ENCODE peak calls at places on chromosome 1, in ten cellular contexts. One of them, this sample, is unnamed.

GRCh38 chr1:243496173-243496553 is 240.3 kb downstream of the SDCCAG8 start:
- DNase-seq in WTC11: peak
- DNase-seq in H1: no peak
- DNase-seq in K562: no peak
- DNase-seq in A549: no peak
- DNase-seq in SK-N-SH: no peak
- DNase-seq in HepG2: no peak
- DNase-seq in NB4: no peak
- DNase-seq in HCT116: no peak
- DNase-seq in GM12878: no peak
- DNase-seq in this sample: no peak

GRCh38 chr1:7420706-7421105 is 350.4 kb upstream of the VAMP3 start:
- DNase-seq in WTC11: peak
- DNase-seq in H1: peak
- DNase-seq in K562: no peak
- DNase-seq in A549: no peak
- DNase-seq in SK-N-SH: peak
- DNase-seq in HepG2: no peak
- DNase-seq in NB4: no peak
- DNase-seq in HCT116: no peak
- DNase-seq in GM12878: no peak
- DNase-seq in this sample: no peak

GRCh38 chr1:163307479-163308171 is 14.1 kb upstream of the NUF2 start:
- DNase-seq in WTC11: no peak
- DNase-seq in H1: no peak
- DNase-seq in K562: no peak
- DNase-seq in A549: no peak
- DNase-seq in SK-N-SH: no peak
- DNase-seq in HepG2: no peak
- DNase-seq in NB4: no peak
- DNase-seq in HCT116: no peak
- DNase-seq in GM12878: no peak
- DNase-seq in this sample: no peak

GRCh38 chr1:201149400-201149799 is 4.9 kb downstream of the TMEM9 start:
- DNase-seq in WTC11: no peak
- DNase-seq in H1: no peak
- DNase-seq in K562: peak
- DNase-seq in A549: peak
- DNase-seq in SK-N-SH: peak
- DNase-seq in HepG2: peak
- DNase-seq in NB4: peak
- DNase-seq in HCT116: peak
- DNase-seq in GM12878: no peak
- DNase-seq in this sample: peak

GRCh38 chr1:154714070-154714623 is 106.2 kb upstream of the ADAR start:
- DNase-seq in WTC11: no peak
- DNase-seq in H1: no peak
- DNase-seq in K562: no peak
- DNase-seq in A549: peak
- DNase-seq in SK-N-SH: no peak
- DNase-seq in HepG2: no peak
- DNase-seq in NB4: no peak
- DNase-seq in HCT116: no peak
- DNase-seq in GM12878: no peak
- DNase-seq in this sample: no peak

GRCh38 chr1:247647864-247648263 is 31.7 kb downstream of the OR13G1 start:
- DNase-seq in WTC11: no peak
- DNase-seq in H1: no peak
- DNase-seq in K562: no peak
- DNase-seq in A549: no peak
- DNase-seq in SK-N-SH: no peak
- DNase-seq in HepG2: no peak
- DNase-seq in NB4: no peak
- DNase-seq in HCT116: no peak
- DNase-seq in GM12878: no peak
- DNase-seq in this sample: no peak

GRCh38 chr1:37239225-37239740 is 205.0 kb upstream of the GRIK3 start:
- DNase-seq in WTC11: no peak
- DNase-seq in H1: no peak
- DNase-seq in K562: no peak
- DNase-seq in A549: no peak
- DNase-seq in SK-N-SH: peak
- DNase-seq in HepG2: no peak
- DNase-seq in NB4: no peak
- DNase-seq in HCT116: no peak
- DNase-seq in GM12878: no peak
- DNase-seq in this sample: no peak

GRCh38 chr1:94825936-94826335 is 5.8 kb downstream of the SLC44A3 start:
- DNase-seq in WTC11: no peak
- DNase-seq in H1: no peak
- DNase-seq in K562: no peak
- DNase-seq in A549: no peak
- DNase-seq in SK-N-SH: no peak
- DNase-seq in HepG2: no peak
- DNase-seq in NB4: no peak
- DNase-seq in HCT116: no peak
- DNase-seq in GM12878: no peak
- DNase-seq in this sample: no peak

GRCh38 chr1:3547055-3548005 is 64.0 kb downstream of the MEGF6 start:
- DNase-seq in WTC11: peak
- DNase-seq in H1: no peak
- DNase-seq in K562: no peak
- DNase-seq in A549: no peak
- DNase-seq in SK-N-SH: no peak
- DNase-seq in HepG2: no peak
- DNase-seq in NB4: peak
- DNase-seq in HCT116: no peak
- DNase-seq in GM12878: no peak
- DNase-seq in this sample: no peak

GRCh38 chr1:3548895-3549294 is 62.4 kb downstream of the MEGF6 start:
- DNase-seq in WTC11: no peak
- DNase-seq in H1: no peak
- DNase-seq in K562: no peak
- DNase-seq in A549: no peak
- DNase-seq in SK-N-SH: no peak
- DNase-seq in HepG2: no peak
- DNase-seq in NB4: no peak
- DNase-seq in HCT116: no peak
- DNase-seq in GM12878: no peak
- DNase-seq in this sample: no peak

GRCh38 chr1:3546048-3546384 is 65.3 kb downstream of the MEGF6 start:
- DNase-seq in WTC11: no peak
- DNase-seq in H1: no peak
- DNase-seq in K562: no peak
- DNase-seq in A549: no peak
- DNase-seq in SK-N-SH: no peak
- DNase-seq in HepG2: no peak
- DNase-seq in NB4: no peak
- DNase-seq in HCT116: no peak
- DNase-seq in GM12878: no peak
- DNase-seq in this sample: no peak

GRCh38 chr1:3550511-3551289 is 60.6 kb downstream of the MEGF6 start:
- DNase-seq in WTC11: no peak
- DNase-seq in H1: no peak
- DNase-seq in K562: no peak
- DNase-seq in A549: no peak
- DNase-seq in SK-N-SH: peak
- DNase-seq in HepG2: no peak
- DNase-seq in NB4: no peak
- DNase-seq in HCT116: no peak
- DNase-seq in GM12878: no peak
- DNase-seq in this sample: no peak

GRCh38 chr1:3548156-3548893 is 63.0 kb downstream of the MEGF6 start:
- DNase-seq in WTC11: peak
- DNase-seq in H1: no peak
- DNase-seq in K562: no peak
- DNase-seq in A549: no peak
- DNase-seq in SK-N-SH: no peak
- DNase-seq in HepG2: no peak
- DNase-seq in NB4: no peak
- DNase-seq in HCT116: no peak
- DNase-seq in GM12878: no peak
- DNase-seq in this sample: no peak
- TF ChIP-seq MAX in WTC11: no peak
- TF ChIP-seq MAX in H1: no peak
- TF ChIP-seq MAX in K562: no peak
- TF ChIP-seq MAX in A549: no peak
- TF ChIP-seq MAX in SK-N-SH: no peak
- TF ChIP-seq MAX in HepG2: no peak
- TF ChIP-seq MAX in NB4: no peak
- TF ChIP-seq MAX in HCT116: no peak
- TF ChIP-seq MAX in GM12878: no peak
- TF ChIP-seq MAX in this sample: no peak

GRCh38 chr1:234069760-234070159 is 165.3 kb downstream of the SLC35F3 start:
- DNase-seq in WTC11: no peak
- DNase-seq in H1: no peak
- DNase-seq in K562: no peak
- DNase-seq in A549: peak
- DNase-seq in SK-N-SH: no peak
- DNase-seq in HepG2: no peak
- DNase-seq in NB4: peak
- DNase-seq in HCT116: no peak
- DNase-seq in GM12878: no peak
- DNase-seq in this sample: no peak
- TF ChIP-seq MAX in WTC11: no peak
- TF ChIP-seq MAX in H1: no peak
- TF ChIP-seq MAX in K562: no peak
- TF ChIP-seq MAX in A549: no peak
- TF ChIP-seq MAX in SK-N-SH: no peak
- TF ChIP-seq MAX in HepG2: no peak
- TF ChIP-seq MAX in NB4: no peak
- TF ChIP-seq MAX in HCT116: no peak
- TF ChIP-seq MAX in GM12878: no peak
- TF ChIP-seq MAX in this sample: no peak

GRCh38 chr1:156122086-156122485 is 7.6 kb downstream of the LMNA start:
- DNase-seq in WTC11: no peak
- DNase-seq in H1: no peak
- DNase-seq in K562: no peak
- DNase-seq in A549: no peak
- DNase-seq in SK-N-SH: no peak
- DNase-seq in HepG2: no peak
- DNase-seq in NB4: no peak
- DNase-seq in HCT116: no peak
- DNase-seq in GM12878: no peak
- DNase-seq in this sample: no peak

GRCh38 chr1:156124557-156125483 is 10.3 kb downstream of the LMNA start:
- DNase-seq in WTC11: no peak
- DNase-seq in H1: no peak
- DNase-seq in K562: no peak
- DNase-seq in A549: peak
- DNase-seq in SK-N-SH: no peak
- DNase-seq in HepG2: no peak
- DNase-seq in NB4: peak
- DNase-seq in HCT116: no peak
- DNase-seq in GM12878: peak
- DNase-seq in this sample: no peak

GRCh38 chr1:156123356-156124196 is 9.1 kb downstream of the LMNA start:
- DNase-seq in WTC11: peak
- DNase-seq in H1: peak
- DNase-seq in K562: peak
- DNase-seq in A549: peak
- DNase-seq in SK-N-SH: peak
- DNase-seq in HepG2: peak
- DNase-seq in NB4: peak
- DNase-seq in HCT116: peak
- DNase-seq in GM12878: peak
- DNase-seq in this sample: peak

GRCh38 chr1:156121441-156121840 is 6.9 kb downstream of the LMNA start:
- DNase-seq in WTC11: no peak
- DNase-seq in H1: no peak
- DNase-seq in K562: no peak
- DNase-seq in A549: no peak
- DNase-seq in SK-N-SH: no peak
- DNase-seq in HepG2: no peak
- DNase-seq in NB4: no peak
- DNase-seq in HCT116: no peak
- DNase-seq in GM12878: no peak
- DNase-seq in this sample: no peak

DNA sequence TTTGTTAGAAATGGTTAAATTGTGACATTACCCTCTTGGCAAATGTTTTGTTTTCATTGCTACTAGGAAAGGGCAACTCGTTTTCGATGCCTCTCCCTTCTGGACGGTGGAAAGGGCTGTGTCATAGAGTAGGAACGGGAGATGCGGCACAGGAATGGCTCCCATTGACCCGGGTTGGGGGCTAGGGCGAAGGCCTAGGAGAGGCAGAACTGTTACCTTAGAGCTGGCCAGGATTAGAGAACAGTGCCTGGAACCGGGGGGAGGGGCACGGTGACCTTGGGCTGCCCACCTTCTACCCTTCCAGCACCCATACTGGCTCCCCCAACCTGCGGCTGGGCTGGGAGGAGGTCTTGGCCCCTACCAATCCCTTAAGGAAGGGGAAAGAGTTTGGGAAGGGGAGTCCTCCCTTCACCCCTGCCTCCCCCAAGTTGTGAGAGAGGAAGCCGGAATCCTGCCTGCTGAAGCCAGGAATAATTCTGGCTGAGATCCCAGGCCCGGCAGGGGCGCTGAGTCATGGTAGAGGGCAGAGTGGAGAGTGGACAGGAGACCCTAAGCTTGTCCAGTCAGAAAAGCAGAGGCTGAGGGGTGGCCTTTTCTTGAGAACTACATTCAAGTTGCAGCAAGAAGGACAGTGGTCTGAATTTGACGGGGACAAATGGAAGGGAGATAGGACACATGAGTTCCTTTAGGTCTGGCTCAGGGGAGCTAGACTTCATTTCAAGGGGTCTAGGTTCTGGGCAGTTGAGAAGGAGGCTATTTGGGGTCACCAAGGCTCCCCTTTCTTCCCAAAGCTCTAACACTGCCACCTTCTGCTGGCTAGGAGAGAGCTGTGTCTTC is 8.2 kb downstream of the LMNA start:
- DNase-seq in WTC11: no peak
- DNase-seq in H1: no peak
- DNase-seq in K562: peak
- DNase-seq in A549: peak
- DNase-seq in SK-N-SH: no peak
- DNase-seq in HepG2: peak
- DNase-seq in NB4: no peak
- DNase-seq in HCT116: no peak
- DNase-seq in GM12878: no peak
- DNase-seq in this sample: peak
- TF ChIP-seq MAX in WTC11: no peak
- TF ChIP-seq MAX in H1: no peak
- TF ChIP-seq MAX in K562: no peak
- TF ChIP-seq MAX in A549: peak
- TF ChIP-seq MAX in SK-N-SH: peak
- TF ChIP-seq MAX in HepG2: no peak
- TF ChIP-seq MAX in NB4: no peak
- TF ChIP-seq MAX in HCT116: no peak
- TF ChIP-seq MAX in GM12878: no peak
- TF ChIP-seq MAX in this sample: no peak

DNA sequence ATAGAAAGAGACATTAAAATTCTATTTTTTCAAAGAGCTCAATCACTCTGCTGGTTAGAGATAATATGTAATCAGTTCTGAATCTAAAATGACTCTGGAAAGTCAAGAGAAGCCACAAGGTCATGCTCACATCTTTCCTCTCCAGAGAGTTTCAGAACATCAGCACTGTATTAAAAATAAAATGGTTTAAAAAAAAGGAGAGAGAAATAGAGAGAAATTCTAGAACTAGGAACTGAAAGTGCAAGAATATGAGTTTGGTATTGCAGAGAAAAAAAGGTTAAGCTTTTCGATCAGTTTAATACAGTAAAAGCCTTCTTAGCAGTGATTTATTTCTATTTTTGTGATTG is 44.0 kb upstream of the DIPK1A start:
- DNase-seq in WTC11: no peak
- DNase-seq in H1: no peak
- DNase-seq in K562: no peak
- DNase-seq in A549: no peak
- DNase-seq in SK-N-SH: no peak
- DNase-seq in HepG2: no peak
- DNase-seq in NB4: no peak
- DNase-seq in HCT116: no peak
- DNase-seq in GM12878: no peak
- DNase-seq in this sample: no peak
- TF ChIP-seq MAX in WTC11: no peak
- TF ChIP-seq MAX in H1: no peak
- TF ChIP-seq MAX in K562: no peak
- TF ChIP-seq MAX in A549: no peak
- TF ChIP-seq MAX in SK-N-SH: no peak
- TF ChIP-seq MAX in HepG2: no peak
- TF ChIP-seq MAX in NB4: no peak
- TF ChIP-seq MAX in HCT116: no peak
- TF ChIP-seq MAX in GM12878: no peak
- TF ChIP-seq MAX in this sample: no peak

This sample was measured in endothelial cell of umbilical vein.